ENCODE peak calls at places on chromosomes 4 and X, in eight cellular contexts. O, B, W, M, Q, G, D and C are unnamed samples. For H3K4me1, the result is how much of the 10 kb centered on the place peaks cover.

GRCh38 chr4:71251266-71251665 is 87.6 kb upstream of the SLC4A4 start:
- DNase-seq in M (no peak), G (no peak), O (no peak), B (peak), Q (no peak), D (no peak), W (no peak), C (no peak)

GRCh38 chr4:73142995-73143547 is 73.6 kb upstream of the COX18 start:
- DNase-seq in W (no peak), D (no peak), G (peak), M (peak), O (no peak), Q (no peak), B (no peak), C (no peak)

GRCh38 chr4:73674451-73674919 is 54.2 kb upstream of the RASSF6 start:
- DNase-seq in M (no peak), B (peak), Q (peak), O (no peak), W (no peak), D (no peak), G (no peak), C (no peak)

GRCh38 chr4:146349306-146349705 is 135.0 kb downstream of the REELD1 start:
- DNase-seq in G (no peak), Q (no peak), B (no peak), D (no peak), O (no peak), M (no peak), W (no peak), C (no peak)

GRCh38 chrX:11137543-11138139 is 26.5 kb downstream of the HCCS start:
- DNase-seq in G (peak), M (peak), Q (no peak), B (peak), O (peak), D (no peak), W (no peak), C (no peak)

GRCh38 chrX:23797371-23798128 is 14.6 kb downstream of the SAT1 start:
- DNase-seq in W (no peak), G (peak), O (peak), D (no peak), M (no peak), Q (no peak), B (no peak), C (no peak)

GRCh38 chr4:83625807-83626206 is 89.9 kb downstream of the GPAT3 start:
- DNase-seq in B (no peak), M (no peak), O (no peak), Q (no peak), W (no peak), G (no peak), D (no peak), C (no peak)

GRCh38 chr4:71974681-71975080 is 57.1 kb upstream of the NPFFR2 start:
- DNase-seq in M (peak), B (peak), W (no peak), D (no peak), Q (no peak), O (peak), G (no peak), C (no peak)

GRCh38 chr4:80526697-80527096 is 191.2 kb downstream of the CFAP299 start:
- DNase-seq in W (no peak), O (no peak), G (no peak), Q (no peak), B (no peak), M (no peak), D (no peak), C (no peak)

GRCh38 chrX:8955521-8955920 is 78.4 kb downstream of the FAM9B start:
- DNase-seq in D (no peak), G (no peak), W (no peak), B (no peak), M (peak), O (no peak), Q (no peak), C (no peak)

GRCh38 chr4:118557298-118557851 is 127.8 kb upstream of the METTL14 start:
- DNase-seq in O (no peak), B (peak), D (no peak), Q (no peak), G (no peak), W (no peak), M (peak), C (no peak)

GRCh38 chr4:151045907-151046306 is 30.8 kb upstream of the LRBA start:
- DNase-seq in M (no peak), B (no peak), W (no peak), D (no peak), G (peak), Q (no peak), O (peak), C (no peak)

GRCh38 chr4:70768301-70768948 is 46.7 kb downstream of the RUFY3 start:
- DNase-seq in O (no peak), W (no peak), Q (no peak), G (peak), M (no peak), B (peak), D (no peak), C (no peak)

GRCh38 chr4:173835863-173836262 is 305.8 kb upstream of the HAND2 start:
- DNase-seq in G (no peak), M (peak), D (peak), B (peak), Q (no peak), O (peak), W (no peak), C (no peak)

GRCh38 chr4:76725039-76725438 is 172.9 kb downstream of the SOWAHB start:
- DNase-seq in W (no peak), D (no peak), G (no peak), M (no peak), Q (no peak), O (no peak), B (no peak), C (no peak)

GRCh38 chr4:42483426-42484379 is 86.4 kb downstream of the SHISA3 start:
- DNase-seq in W (no peak), D (no peak), B (peak), Q (no peak), G (no peak), M (peak), O (no peak), C (no peak)

GRCh38 chr4:74364649-74365491 is at the start of gene EREG:
- DNase-seq in Q (peak), G (peak), M (peak), D (peak), W (peak), O (peak), B (peak), C (peak)

GRCh38 chr4:3384771-3385701 is 56.7 kb upstream of the HGFAC start:
- DNase-seq in Q (no peak), B (no peak), D (peak), W (peak), G (peak), M (no peak), O (no peak), C (no peak)

GRCh38 chr4:127182687-127183086 is 450.1 kb upstream of the INTU start:
- DNase-seq in D (no peak), Q (no peak), G (no peak), W (no peak), O (no peak), M (no peak), B (peak), C (no peak)

GRCh38 chrX:110794601-110795000 is 1.0 kb downstream of the CHRDL1 start:
- DNase-seq in M (no peak), O (no peak), B (no peak), D (no peak), W (no peak), G (no peak), Q (no peak), C (no peak)

GRCh38 chr4:121053601-121054143 is 18.7 kb downstream of the NDNF start:
- DNase-seq in G (no peak), W (no peak), M (no peak), D (no peak), Q (peak), O (no peak), B (no peak), C (peak)

GRCh38 chrX:36683507-36683906 is 324.7 kb upstream of the FAM47C start:
- DNase-seq in W (no peak), M (no peak), Q (no peak), D (no peak), O (no peak), G (no peak), B (no peak), C (no peak)

GRCh38 chrX:110803506-110803905 is 7.9 kb upstream of the CHRDL1 start:
- DNase-seq in B (peak), Q (no peak), G (no peak), W (no peak), O (no peak), M (no peak), D (no peak), C (no peak)

DNA sequence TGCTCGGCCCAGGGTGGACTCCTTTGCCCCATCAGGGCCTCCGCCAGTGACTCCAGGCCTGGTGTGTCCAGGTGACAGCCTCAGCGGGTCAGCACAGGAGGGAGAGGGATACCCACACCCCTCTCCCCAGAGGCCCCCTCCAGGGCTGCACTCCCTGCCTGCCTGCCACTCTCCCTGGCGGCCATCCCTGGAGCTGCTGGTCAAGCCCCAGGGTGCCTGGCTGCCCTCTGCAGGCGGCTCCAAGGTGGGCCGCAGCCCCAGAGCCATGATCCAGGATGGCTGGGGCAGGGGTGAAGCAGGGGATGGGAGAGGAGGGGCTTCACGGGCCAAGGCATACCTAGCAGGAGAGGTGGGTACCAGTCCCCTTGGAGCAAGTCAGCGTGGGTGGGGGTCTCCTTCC is 3.8 kb downstream of the FGFRL1 start:
- DNase-seq in Q (no peak), M (no peak), G (no peak), W (peak), D (no peak), O (no peak), B (no peak), C (no peak)
- H3K4me1 ChIP-seq in Q (under half), M (under half), G (under half), W (under half), D (under half), O (under half), B (under half), C (under half)

GRCh38 chrX:103663921-103664320 is 22.6 kb downstream of the MORF4L2 start:
- DNase-seq in W (no peak), B (no peak), D (no peak), G (no peak), Q (no peak), O (no peak), M (no peak), C (no peak)

GRCh38 chrX:103669745-103670144 is 16.8 kb downstream of the MORF4L2 start:
- DNase-seq in Q (no peak), W (no peak), B (no peak), G (no peak), M (no peak), D (no peak), O (no peak), C (no peak)

GRCh38 chrX:103666202-103667107 is 20.0 kb downstream of the MORF4L2 start:
- DNase-seq in W (no peak), D (no peak), G (no peak), Q (no peak), M (no peak), B (peak), O (no peak), C (no peak)

GRCh38 chrX:103658681-103659433 is 27.6 kb downstream of the MORF4L2 start:
- DNase-seq in B (no peak), W (no peak), O (no peak), Q (no peak), D (no peak), G (no peak), M (no peak), C (no peak)

DNA sequence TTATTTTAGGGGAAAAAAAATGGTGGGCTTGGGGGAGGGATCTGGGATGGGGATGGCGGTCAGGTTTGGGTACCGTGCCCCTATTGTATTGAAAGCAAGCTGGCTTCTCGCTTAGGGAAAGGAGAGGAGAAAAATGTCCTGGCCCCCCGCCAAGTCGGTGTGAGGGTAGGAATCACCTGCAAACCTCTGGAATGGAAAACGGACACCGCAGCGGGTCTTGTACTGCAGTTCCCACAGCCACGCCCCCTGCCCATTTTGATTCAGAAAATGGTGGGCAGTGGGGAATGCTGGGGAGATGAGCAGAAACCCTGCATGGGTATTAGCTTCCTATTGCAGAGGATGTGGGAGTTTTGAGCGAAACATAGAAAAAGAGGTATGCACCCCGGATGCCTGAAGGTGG is 22.1 kb downstream of the MORF4L2 start:
- DNase-seq in Q (no peak), D (no peak), W (no peak), O (no peak), G (no peak), M (no peak), B (no peak), C (no peak)
- H3K4me3 ChIP-seq in Q (no peak), D (no peak), W (no peak), O (no peak), G (no peak), M (no peak), B (no peak), C (no peak)

GRCh38 chr4:6549445-6549844 is 25.5 kb upstream of the MAN2B2 start:
- DNase-seq in G (no peak), M (no peak), W (no peak), O (no peak), D (no peak), B (no peak), Q (no peak), C (no peak)
- TF ChIP-seq CTCF in G (no peak), M (no peak), W (no peak), O (no peak), D (no peak), B (no peak), Q (no peak), C (no peak)

DNA sequence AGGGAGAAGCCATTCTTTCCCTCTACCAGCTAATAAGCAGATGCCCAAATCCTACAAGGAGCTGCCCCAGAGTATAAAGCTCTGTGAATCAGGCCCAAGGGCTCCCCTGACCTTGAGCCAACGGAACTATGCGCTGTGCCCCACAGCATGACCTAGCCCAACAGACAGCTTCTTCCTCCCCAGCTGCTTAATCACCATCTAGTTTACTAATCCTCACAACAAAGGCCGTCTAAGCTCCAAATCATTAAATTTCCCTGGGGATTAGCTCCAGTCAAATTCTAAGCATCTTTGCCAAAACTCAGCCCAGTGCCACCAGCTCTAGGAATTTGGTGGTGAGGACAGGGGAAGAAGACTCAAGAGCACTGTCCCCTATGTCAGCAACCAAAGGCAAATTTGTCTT is 113.1 kb downstream of the SHROOM4 start:
- DNase-seq in W (no peak), O (no peak), B (no peak), G (no peak), D (no peak), M (peak), Q (no peak), C (no peak)
- H3K4me1 ChIP-seq in W (under half), O (under half), B (under half), G (under half), D (under half), M (under half), Q (under half), C (under half)

GRCh38 chrX:131073607-131074006 is 15.5 kb downstream of the ARHGAP36 start:
- DNase-seq in G (no peak), D (no peak), M (no peak), B (no peak), O (no peak), Q (no peak), W (no peak), C (no peak)
- H3K4me3 ChIP-seq in G (no peak), D (no peak), M (no peak), B (no peak), O (no peak), Q (no peak), W (no peak), C (no peak)

GRCh38 chr4:112231779-112232713 is at the start of gene AP1AR:
- DNase-seq in M (peak), D (peak), B (peak), G (peak), Q (peak), W (peak), O (peak), C (peak)
- TF ChIP-seq CTCF in M (peak), D (peak), B (peak), G (peak), Q (no peak), W (peak), O (peak), C (no peak)

GRCh38 chrX:154039577-154039976 is 19.9 kb upstream of the IRAK1 start:
- DNase-seq in G (no peak), O (no peak), M (no peak), D (no peak), Q (no peak), W (no peak), B (no peak), C (no peak)
- H3K4me1 ChIP-seq in G (under half), O (under half), M (under half), D (half or more), Q (under half), W (under half), B (under half), C (under half)